ENCODE peak calls at places on chromosomes 4 and X, in seven cellular contexts. One of them, this sample, is unnamed. For H3K27me3 and H3K4me1, the result is how much of the 10 kb centered on the place peaks cover.

GRCh38 chrX:154436597-154437397 is at the start of gene GDI1:
- DNase-seq in CD8-positive, alpha-beta memory T cell: peak
- DNase-seq in mesenchymal stem cell: peak
- DNase-seq in mammary epithelial cell: no peak
- DNase-seq in psoas muscle: peak
- DNase-seq in pancreas: no peak
- DNase-seq in colonic mucosa: no peak
- DNase-seq in this sample: no peak

GRCh38 chr4:1238676-1239000 is 10.3 kb downstream of the CTBP1 start:
- DNase-seq in CD8-positive, alpha-beta memory T cell: no peak
- DNase-seq in mesenchymal stem cell: no peak
- DNase-seq in mammary epithelial cell: no peak
- DNase-seq in psoas muscle: no peak
- DNase-seq in pancreas: peak
- DNase-seq in colonic mucosa: no peak
- DNase-seq in this sample: no peak

GRCh38 chrX:68867458-68868166 is 38.8 kb downstream of the EFNB1 start:
- DNase-seq in CD8-positive, alpha-beta memory T cell: no peak
- DNase-seq in mesenchymal stem cell: peak
- DNase-seq in mammary epithelial cell: no peak
- DNase-seq in psoas muscle: no peak
- DNase-seq in pancreas: no peak
- DNase-seq in colonic mucosa: no peak
- DNase-seq in this sample: no peak

GRCh38 chrX:10159069-10159468 is 2.3 kb downstream of the CLCN4 start:
- DNase-seq in CD8-positive, alpha-beta memory T cell: no peak
- DNase-seq in mesenchymal stem cell: no peak
- DNase-seq in mammary epithelial cell: no peak
- DNase-seq in psoas muscle: no peak
- DNase-seq in pancreas: no peak
- DNase-seq in colonic mucosa: no peak
- DNase-seq in this sample: no peak

GRCh38 chr4:37243722-37244582 is 591 bp upstream of the NWD2 start:
- DNase-seq in CD8-positive, alpha-beta memory T cell: no peak
- DNase-seq in mesenchymal stem cell: peak
- DNase-seq in mammary epithelial cell: peak
- DNase-seq in psoas muscle: no peak
- DNase-seq in pancreas: peak
- DNase-seq in colonic mucosa: peak
- DNase-seq in this sample: peak

GRCh38 chr4:11669156-11669555 is 240.5 kb upstream of the HS3ST1 start:
- DNase-seq in CD8-positive, alpha-beta memory T cell: no peak
- DNase-seq in mesenchymal stem cell: peak
- DNase-seq in mammary epithelial cell: peak
- DNase-seq in psoas muscle: no peak
- DNase-seq in pancreas: no peak
- DNase-seq in colonic mucosa: no peak
- DNase-seq in this sample: peak

GRCh38 chr4:1872918-1873269 is 1.7 kb downstream of the NSD2 start:
- DNase-seq in CD8-positive, alpha-beta memory T cell: no peak
- DNase-seq in mesenchymal stem cell: peak
- DNase-seq in mammary epithelial cell: peak
- DNase-seq in psoas muscle: no peak
- DNase-seq in pancreas: no peak
- DNase-seq in colonic mucosa: no peak
- DNase-seq in this sample: peak

GRCh38 chrX:44569122-44569521 is 26.5 kb upstream of the FUNDC1 start:
- DNase-seq in CD8-positive, alpha-beta memory T cell: no peak
- DNase-seq in mesenchymal stem cell: no peak
- DNase-seq in mammary epithelial cell: no peak
- DNase-seq in psoas muscle: no peak
- DNase-seq in pancreas: no peak
- DNase-seq in colonic mucosa: no peak
- DNase-seq in this sample: no peak

GRCh38 chrX:153722704-153723350 is 1.4 kb downstream of the BCAP31 start:
- DNase-seq in CD8-positive, alpha-beta memory T cell: no peak
- DNase-seq in mesenchymal stem cell: peak
- DNase-seq in mammary epithelial cell: peak
- DNase-seq in psoas muscle: no peak
- DNase-seq in pancreas: no peak
- DNase-seq in colonic mucosa: no peak
- DNase-seq in this sample: no peak

GRCh38 chr4:8913121-8913857 is 41.6 kb upstream of the HMX1 start:
- DNase-seq in CD8-positive, alpha-beta memory T cell: no peak
- DNase-seq in mesenchymal stem cell: no peak
- DNase-seq in mammary epithelial cell: no peak
- DNase-seq in psoas muscle: no peak
- DNase-seq in pancreas: no peak
- DNase-seq in colonic mucosa: peak
- DNase-seq in this sample: no peak

GRCh38 chr4:6834867-6835266 is 52.3 kb downstream of the KIAA0232 start:
- DNase-seq in CD8-positive, alpha-beta memory T cell: no peak
- DNase-seq in mesenchymal stem cell: peak
- DNase-seq in mammary epithelial cell: peak
- DNase-seq in psoas muscle: peak
- DNase-seq in pancreas: no peak
- DNase-seq in colonic mucosa: no peak
- DNase-seq in this sample: peak

GRCh38 chr4:6839579-6839978 is 57.1 kb downstream of the KIAA0232 start:
- DNase-seq in CD8-positive, alpha-beta memory T cell: no peak
- DNase-seq in mesenchymal stem cell: no peak
- DNase-seq in mammary epithelial cell: no peak
- DNase-seq in psoas muscle: no peak
- DNase-seq in pancreas: no peak
- DNase-seq in colonic mucosa: no peak
- DNase-seq in this sample: no peak

GRCh38 chr4:6845574-6845973 is 63.0 kb downstream of the KIAA0232 start:
- DNase-seq in CD8-positive, alpha-beta memory T cell: no peak
- DNase-seq in mesenchymal stem cell: no peak
- DNase-seq in mammary epithelial cell: no peak
- DNase-seq in psoas muscle: no peak
- DNase-seq in pancreas: no peak
- DNase-seq in colonic mucosa: no peak
- DNase-seq in this sample: no peak

GRCh38 chr4:6844986-6845385 is 62.5 kb downstream of the KIAA0232 start:
- DNase-seq in CD8-positive, alpha-beta memory T cell: no peak
- DNase-seq in mesenchymal stem cell: no peak
- DNase-seq in mammary epithelial cell: no peak
- DNase-seq in psoas muscle: no peak
- DNase-seq in pancreas: no peak
- DNase-seq in colonic mucosa: no peak
- DNase-seq in this sample: no peak

DNA sequence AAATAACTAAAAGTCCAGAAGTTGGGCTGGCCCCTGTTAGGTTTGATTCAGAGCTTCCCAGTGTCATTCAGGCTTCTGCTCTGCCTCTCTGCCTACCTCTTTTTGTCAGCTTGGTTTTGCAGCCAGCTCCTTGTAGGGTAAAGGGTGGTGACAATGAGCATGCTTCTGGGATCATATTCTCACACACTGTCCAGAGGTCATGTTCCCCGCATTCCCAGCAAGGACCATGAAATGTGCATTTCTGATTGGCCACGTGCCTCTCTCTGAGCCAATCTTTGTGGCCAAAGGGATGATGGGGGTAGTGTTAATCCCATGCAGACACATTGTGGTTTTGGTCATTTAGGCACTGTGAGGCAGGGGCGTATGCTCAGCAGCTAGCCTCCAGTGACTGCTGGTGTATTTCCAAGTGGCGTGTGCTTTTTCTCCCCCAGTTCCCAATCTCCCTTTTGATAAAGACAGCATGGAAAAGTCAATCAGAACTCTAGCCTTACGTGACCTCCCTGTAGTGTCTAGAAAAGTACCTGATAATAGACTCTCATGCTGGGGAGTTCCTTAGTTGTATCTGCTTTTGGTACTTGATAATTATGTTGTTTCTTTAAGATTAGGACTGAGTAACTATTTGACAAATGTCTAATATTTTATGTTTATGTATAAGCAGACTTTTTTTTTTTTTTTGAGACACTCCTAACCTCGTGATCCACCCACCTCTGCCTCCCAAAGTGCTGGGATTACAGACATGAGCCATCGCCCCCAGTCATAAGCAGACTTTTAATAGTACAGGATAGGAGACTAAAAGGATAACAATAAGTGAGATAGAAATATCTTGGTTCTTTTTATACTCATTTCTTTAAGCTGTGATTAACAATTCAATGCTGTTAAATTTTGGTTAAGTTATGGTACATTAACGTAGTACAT is 57.8 kb downstream of the KIAA0232 start:
- DNase-seq in CD8-positive, alpha-beta memory T cell: no peak
- DNase-seq in mesenchymal stem cell: peak
- DNase-seq in mammary epithelial cell: no peak
- DNase-seq in psoas muscle: peak
- DNase-seq in pancreas: no peak
- DNase-seq in colonic mucosa: no peak
- DNase-seq in this sample: no peak
- H3K27ac ChIP-seq in CD8-positive, alpha-beta memory T cell: no peak
- H3K27ac ChIP-seq in mesenchymal stem cell: no peak
- H3K27ac ChIP-seq in mammary epithelial cell: no peak
- H3K27ac ChIP-seq in psoas muscle: peak
- H3K27ac ChIP-seq in pancreas: no peak
- H3K27ac ChIP-seq in colonic mucosa: no peak
- H3K27ac ChIP-seq in this sample: no peak

GRCh38 chrX:137031039-137031438 is 2.8 kb downstream of the GPR101 start:
- DNase-seq in CD8-positive, alpha-beta memory T cell: no peak
- DNase-seq in mesenchymal stem cell: no peak
- DNase-seq in mammary epithelial cell: no peak
- DNase-seq in psoas muscle: no peak
- DNase-seq in pancreas: no peak
- DNase-seq in colonic mucosa: no peak
- DNase-seq in this sample: no peak
- H3K27me3 ChIP-seq in CD8-positive, alpha-beta memory T cell: under half
- H3K27me3 ChIP-seq in mesenchymal stem cell: half or more
- H3K27me3 ChIP-seq in mammary epithelial cell: under half
- H3K27me3 ChIP-seq in psoas muscle: under half
- H3K27me3 ChIP-seq in pancreas: under half
- H3K27me3 ChIP-seq in colonic mucosa: under half
- H3K27me3 ChIP-seq in this sample: half or more

GRCh38 chrX:130058667-130059066 is 51.6 kb downstream of the ELF4 start:
- DNase-seq in CD8-positive, alpha-beta memory T cell: no peak
- DNase-seq in mesenchymal stem cell: no peak
- DNase-seq in mammary epithelial cell: no peak
- DNase-seq in psoas muscle: no peak
- DNase-seq in pancreas: no peak
- DNase-seq in colonic mucosa: no peak
- DNase-seq in this sample: no peak
- H3K4me1 ChIP-seq in CD8-positive, alpha-beta memory T cell: under half
- H3K4me1 ChIP-seq in mesenchymal stem cell: under half
- H3K4me1 ChIP-seq in mammary epithelial cell: under half
- H3K4me1 ChIP-seq in psoas muscle: under half
- H3K4me1 ChIP-seq in pancreas: under half
- H3K4me1 ChIP-seq in colonic mucosa: under half
- H3K4me1 ChIP-seq in this sample: under half

GRCh38 chr4:188006285-188006848 is 10.8 kb downstream of the ZFP42 start:
- DNase-seq in CD8-positive, alpha-beta memory T cell: no peak
- DNase-seq in mesenchymal stem cell: no peak
- DNase-seq in mammary epithelial cell: no peak
- DNase-seq in psoas muscle: no peak
- DNase-seq in pancreas: no peak
- DNase-seq in colonic mucosa: no peak
- DNase-seq in this sample: no peak
- H3K27ac ChIP-seq in CD8-positive, alpha-beta memory T cell: no peak
- H3K27ac ChIP-seq in mesenchymal stem cell: no peak
- H3K27ac ChIP-seq in mammary epithelial cell: no peak
- H3K27ac ChIP-seq in psoas muscle: no peak
- H3K27ac ChIP-seq in pancreas: no peak
- H3K27ac ChIP-seq in colonic mucosa: no peak
- H3K27ac ChIP-seq in this sample: no peak

GRCh38 chrX:11188664-11189063 is 77.5 kb downstream of the HCCS start:
- DNase-seq in CD8-positive, alpha-beta memory T cell: no peak
- DNase-seq in mesenchymal stem cell: no peak
- DNase-seq in mammary epithelial cell: peak
- DNase-seq in psoas muscle: no peak
- DNase-seq in pancreas: no peak
- DNase-seq in colonic mucosa: no peak
- DNase-seq in this sample: peak

GRCh38 chrX:11196476-11196875 is 85.3 kb downstream of the HCCS start:
- DNase-seq in CD8-positive, alpha-beta memory T cell: no peak
- DNase-seq in mesenchymal stem cell: no peak
- DNase-seq in mammary epithelial cell: no peak
- DNase-seq in psoas muscle: no peak
- DNase-seq in pancreas: no peak
- DNase-seq in colonic mucosa: no peak
- DNase-seq in this sample: no peak

GRCh38 chrX:11189097-11189496 is 78.0 kb downstream of the HCCS start:
- DNase-seq in CD8-positive, alpha-beta memory T cell: no peak
- DNase-seq in mesenchymal stem cell: no peak
- DNase-seq in mammary epithelial cell: peak
- DNase-seq in psoas muscle: no peak
- DNase-seq in pancreas: no peak
- DNase-seq in colonic mucosa: no peak
- DNase-seq in this sample: peak

GRCh38 chrX:11190745-11191510 is 79.8 kb downstream of the HCCS start:
- DNase-seq in CD8-positive, alpha-beta memory T cell: no peak
- DNase-seq in mesenchymal stem cell: no peak
- DNase-seq in mammary epithelial cell: peak
- DNase-seq in psoas muscle: no peak
- DNase-seq in pancreas: no peak
- DNase-seq in colonic mucosa: peak
- DNase-seq in this sample: no peak

GRCh38 chrX:11193035-11193469 is 81.9 kb downstream of the HCCS start:
- DNase-seq in CD8-positive, alpha-beta memory T cell: no peak
- DNase-seq in mesenchymal stem cell: peak
- DNase-seq in mammary epithelial cell: peak
- DNase-seq in psoas muscle: no peak
- DNase-seq in pancreas: no peak
- DNase-seq in colonic mucosa: no peak
- DNase-seq in this sample: no peak
- H3K27me3 ChIP-seq in CD8-positive, alpha-beta memory T cell: under half
- H3K27me3 ChIP-seq in mesenchymal stem cell: under half
- H3K27me3 ChIP-seq in mammary epithelial cell: under half
- H3K27me3 ChIP-seq in psoas muscle: under half
- H3K27me3 ChIP-seq in pancreas: under half
- H3K27me3 ChIP-seq in colonic mucosa: under half
- H3K27me3 ChIP-seq in this sample: under half

This sample was measured in foreskin keratinocyte.